ENCODE peak calls at places on chromosomes 1 and 21, in four cellular contexts. One of them, this sample, is unnamed.

GRCh38 chr1:113390871-113391642 is 742 bp downstream of the MAGI3 start:
- DNase-seq in AG04450: no peak
- DNase-seq in bronchial epithelial cell: no peak
- DNase-seq in dorsolateral prefrontal cortex: peak; percentile 47
- DNase-seq in this sample: no peak

GRCh38 chr1:222081859-222082258 is 340.0 kb upstream of the DUSP10 start:
- DNase-seq in AG04450: no peak
- DNase-seq in bronchial epithelial cell: peak; percentile 22
- DNase-seq in dorsolateral prefrontal cortex: no peak
- DNase-seq in this sample: no peak

GRCh38 chr1:17437260-17438175 is 2.0 kb downstream of the RCC2 start:
- DNase-seq in AG04450: no peak
- DNase-seq in bronchial epithelial cell: no peak
- DNase-seq in dorsolateral prefrontal cortex: peak; percentile 58
- DNase-seq in this sample: no peak

GRCh38 chr1:31991202-31991601 is 22.5 kb upstream of the KHDRBS1 start:
- DNase-seq in AG04450: no peak
- DNase-seq in bronchial epithelial cell: no peak
- DNase-seq in dorsolateral prefrontal cortex: no peak
- DNase-seq in this sample: no peak

GRCh38 chr1:224565186-224565585 is 50.9 kb upstream of the CNIH3 start:
- DNase-seq in AG04450: peak; percentile 24
- DNase-seq in bronchial epithelial cell: peak; percentile 97
- DNase-seq in dorsolateral prefrontal cortex: peak; percentile 45
- DNase-seq in this sample: peak; percentile 45

GRCh38 chr1:177849130-177849529 is 120.7 kb downstream of the SEC16B start:
- DNase-seq in AG04450: no peak
- DNase-seq in bronchial epithelial cell: peak; percentile 30
- DNase-seq in dorsolateral prefrontal cortex: no peak
- DNase-seq in this sample: no peak

GRCh38 chr1:172638885-172639831 is 19.7 kb upstream of the FASLG start:
- DNase-seq in AG04450: peak; percentile 80
- DNase-seq in bronchial epithelial cell: peak; percentile 99
- DNase-seq in dorsolateral prefrontal cortex: no peak
- DNase-seq in this sample: peak; percentile 94

GRCh38 chr21:17612023-17612564 is 607 bp downstream of the BTG3 start:
- DNase-seq in AG04450: no peak
- DNase-seq in bronchial epithelial cell: peak; percentile 59
- DNase-seq in dorsolateral prefrontal cortex: peak; percentile 48
- DNase-seq in this sample: no peak

GRCh38 chr1:174022080-174022975 is at the start of gene RC3H1:
- DNase-seq in AG04450: no peak
- DNase-seq in bronchial epithelial cell: peak; percentile 63
- DNase-seq in dorsolateral prefrontal cortex: peak; percentile 91
- DNase-seq in this sample: peak; percentile 26

GRCh38 chr1:204258213-204259115 is 44.7 kb upstream of the GOLT1A start:
- DNase-seq in AG04450: peak; percentile 20
- DNase-seq in bronchial epithelial cell: peak; percentile 48
- DNase-seq in dorsolateral prefrontal cortex: peak; percentile 84
- DNase-seq in this sample: peak; percentile 8

GRCh38 chr1:230109871-230110667 is 43.0 kb downstream of the GALNT2 start:
- DNase-seq in AG04450: no peak
- DNase-seq in bronchial epithelial cell: no peak
- DNase-seq in dorsolateral prefrontal cortex: no peak
- DNase-seq in this sample: no peak

GRCh38 chr1:234780531-234781162 is 170.7 kb upstream of the IRF2BP2 start:
- DNase-seq in AG04450: no peak
- DNase-seq in bronchial epithelial cell: no peak
- DNase-seq in dorsolateral prefrontal cortex: no peak
- DNase-seq in this sample: no peak

GRCh38 chr1:107782192-107782845 is 182.7 kb downstream of the VAV3 start:
- DNase-seq in AG04450: peak; percentile 18
- DNase-seq in bronchial epithelial cell: peak; percentile 48
- DNase-seq in dorsolateral prefrontal cortex: no peak
- DNase-seq in this sample: peak; percentile 51

GRCh38 chr1:66788231-66788939 is 12.7 kb downstream of the INSL5 start:
- DNase-seq in AG04450: no peak
- DNase-seq in bronchial epithelial cell: peak; percentile 88
- DNase-seq in dorsolateral prefrontal cortex: no peak
- DNase-seq in this sample: no peak

GRCh38 chr1:22641906-22642636 is 1.4 kb upstream of the C1QC start:
- DNase-seq in AG04450: no peak
- DNase-seq in bronchial epithelial cell: peak; percentile 18
- DNase-seq in dorsolateral prefrontal cortex: peak; percentile 87
- DNase-seq in this sample: peak; percentile 8

GRCh38 chr1:71561206-71561605 is 480.4 kb upstream of the ZRANB2 start:
- DNase-seq in AG04450: no peak
- DNase-seq in bronchial epithelial cell: no peak
- DNase-seq in dorsolateral prefrontal cortex: no peak
- DNase-seq in this sample: no peak

GRCh38 chr1:202286622-202287097 is 55.1 kb downstream of the UBE2T start:
- DNase-seq in AG04450: no peak
- DNase-seq in bronchial epithelial cell: no peak
- DNase-seq in dorsolateral prefrontal cortex: no peak
- DNase-seq in this sample: peak; percentile 68

GRCh38 chr1:157092831-157093230 is 6.8 kb downstream of the ETV3L start:
- DNase-seq in AG04450: no peak
- DNase-seq in bronchial epithelial cell: no peak
- DNase-seq in dorsolateral prefrontal cortex: peak; percentile 50
- DNase-seq in this sample: no peak

GRCh38 chr1:198157847-198158765 is 1.3 kb downstream of the NEK7 start:
- DNase-seq in AG04450: no peak
- DNase-seq in bronchial epithelial cell: peak; percentile 25
- DNase-seq in dorsolateral prefrontal cortex: no peak
- DNase-seq in this sample: no peak

GRCh38 chr1:212595229-212595628 is 13.3 kb upstream of the ATF3 start:
- DNase-seq in AG04450: no peak
- DNase-seq in bronchial epithelial cell: no peak
- DNase-seq in dorsolateral prefrontal cortex: no peak
- DNase-seq in this sample: no peak

GRCh38 chr1:171433451-171433850 is 51.9 kb upstream of the PRRC2C start:
- DNase-seq in AG04450: peak; percentile 7
- DNase-seq in bronchial epithelial cell: peak; percentile 87
- DNase-seq in dorsolateral prefrontal cortex: no peak
- DNase-seq in this sample: peak; percentile 64

GRCh38 chr1:119040489-119040888 is 52.3 kb upstream of the TBX15 start:
- DNase-seq in AG04450: no peak
- DNase-seq in bronchial epithelial cell: peak; percentile 68
- DNase-seq in dorsolateral prefrontal cortex: no peak
- DNase-seq in this sample: no peak

GRCh38 chr1:2018217-2019161 is 656 bp upstream of the GABRD start:
- DNase-seq in AG04450: no peak
- DNase-seq in bronchial epithelial cell: no peak
- DNase-seq in dorsolateral prefrontal cortex: no peak
- DNase-seq in this sample: no peak

GRCh38 chr21:34008618-34009017 is 64.8 kb upstream of the MRPS6 start:
- DNase-seq in AG04450: no peak
- DNase-seq in bronchial epithelial cell: no peak
- DNase-seq in dorsolateral prefrontal cortex: no peak
- DNase-seq in this sample: no peak

GRCh38 chr1:201885531-201886075 is 3.1 kb upstream of the SHISA4 start:
- DNase-seq in AG04450: no peak
- DNase-seq in bronchial epithelial cell: peak; percentile 71
- DNase-seq in dorsolateral prefrontal cortex: no peak
- DNase-seq in this sample: no peak

GRCh38 chr1:3541930-3542329 is 69.4 kb downstream of the MEGF6 start:
- DNase-seq in AG04450: no peak
- DNase-seq in bronchial epithelial cell: no peak
- DNase-seq in dorsolateral prefrontal cortex: no peak
- DNase-seq in this sample: no peak

GRCh38 chr1:181014431-181015257 is 8.0 kb downstream of the STX6 start:
- DNase-seq in AG04450: no peak
- DNase-seq in bronchial epithelial cell: no peak
- DNase-seq in dorsolateral prefrontal cortex: no peak
- DNase-seq in this sample: no peak
- H3K4me3 ChIP-seq in AG04450: no peak overlapping the region
- H3K4me3 ChIP-seq in bronchial epithelial cell: no peak overlapping the region
- H3K4me3 ChIP-seq in dorsolateral prefrontal cortex: no peak overlapping the region
- H3K4me3 ChIP-seq in this sample: no peak overlapping the region

DNA sequence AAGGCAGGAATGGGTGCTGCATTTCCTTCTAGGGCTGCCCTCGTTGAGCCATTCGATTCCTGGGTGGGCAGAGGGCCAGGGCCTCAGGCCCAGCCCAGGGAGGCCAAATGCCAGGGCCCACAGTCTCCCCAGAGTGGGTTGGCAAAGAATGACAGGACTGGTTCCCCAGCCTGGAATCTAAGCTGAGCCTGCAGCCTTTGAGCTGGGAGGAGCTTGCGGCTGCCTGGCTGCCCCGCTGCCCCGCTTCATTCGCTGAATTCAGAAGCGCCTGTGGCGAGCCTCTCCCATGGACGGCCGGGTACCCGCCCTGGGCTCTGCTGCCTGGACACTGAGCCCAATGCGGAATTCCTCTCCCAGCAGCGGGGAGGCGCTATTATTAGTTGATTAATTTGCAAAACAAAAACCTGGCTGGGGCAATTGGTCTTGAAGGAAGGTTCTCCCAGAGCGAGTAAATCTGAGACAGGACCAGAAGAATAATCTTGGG is 32.3 kb upstream of the TARDBP start:
- DNase-seq in AG04450: peak; percentile 32
- DNase-seq in bronchial epithelial cell: peak; percentile 57
- DNase-seq in dorsolateral prefrontal cortex: peak; percentile 85
- DNase-seq in this sample: peak; percentile 41
- TF ChIP-seq CTCF in AG04450: peak; percentile 53
- TF ChIP-seq CTCF in bronchial epithelial cell: peak; percentile 32
- TF ChIP-seq CTCF in dorsolateral prefrontal cortex: no peak
- TF ChIP-seq CTCF in this sample: peak; percentile 47

GRCh38 chr1:145690587-145691558 is 16.3 kb downstream of the PDZK1 start:
- DNase-seq in AG04450: peak; percentile 41
- DNase-seq in bronchial epithelial cell: peak; percentile 88
- DNase-seq in dorsolateral prefrontal cortex: no peak
- DNase-seq in this sample: peak; percentile 76
- H3K4me3 ChIP-seq in AG04450: no peak overlapping the region
- H3K4me3 ChIP-seq in bronchial epithelial cell: no peak overlapping the region
- H3K4me3 ChIP-seq in dorsolateral prefrontal cortex: no peak overlapping the region
- H3K4me3 ChIP-seq in this sample: no peak overlapping the region

DNA sequence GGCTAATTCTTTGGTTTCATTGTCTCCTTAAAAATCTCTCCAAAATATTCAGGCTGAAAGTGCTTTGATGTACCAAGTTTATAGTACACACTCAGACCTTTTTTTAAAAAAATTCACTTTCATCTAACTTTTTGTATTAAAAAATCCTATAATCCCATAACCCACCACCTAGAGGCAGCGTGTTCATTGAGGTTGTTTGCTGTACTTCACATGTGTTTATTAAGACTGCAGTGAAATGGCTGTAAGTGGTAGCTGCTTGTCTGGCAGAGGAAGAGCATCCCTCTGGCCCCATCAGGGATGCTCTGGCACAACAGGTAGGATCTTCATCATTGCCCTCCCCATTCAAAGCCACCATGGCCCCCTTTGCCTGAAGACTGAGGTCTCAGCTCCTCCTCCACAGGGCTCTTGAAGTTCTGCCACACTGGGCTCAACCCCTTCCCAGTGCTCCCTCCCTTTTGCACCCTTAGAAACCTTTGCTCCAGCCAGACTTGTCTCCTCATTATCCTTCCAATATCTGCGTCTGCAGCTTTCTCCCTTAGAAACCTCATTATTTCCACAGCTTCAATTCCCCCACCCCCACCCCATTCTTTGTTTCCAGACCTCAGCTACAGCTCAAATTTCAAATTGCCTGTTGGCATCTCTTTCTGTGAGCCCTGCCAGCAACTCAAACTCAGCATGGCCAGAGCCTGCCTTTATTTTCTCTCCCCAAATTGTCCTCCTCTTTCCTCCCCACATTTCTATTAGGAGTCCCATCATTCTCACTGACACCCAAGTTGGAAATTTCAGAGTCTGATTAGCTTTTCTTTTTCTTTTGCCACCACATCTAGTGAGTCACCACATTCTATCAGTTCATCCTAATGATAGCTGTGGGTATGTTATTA is 369.6 kb upstream of the USP24 start:
- DNase-seq in AG04450: no peak
- DNase-seq in bronchial epithelial cell: no peak
- DNase-seq in dorsolateral prefrontal cortex: no peak
- DNase-seq in this sample: peak; percentile 63
- TF ChIP-seq CTCF in AG04450: peak; percentile 25
- TF ChIP-seq CTCF in bronchial epithelial cell: no peak
- TF ChIP-seq CTCF in dorsolateral prefrontal cortex: no peak
- TF ChIP-seq CTCF in this sample: peak; percentile 26

DNA sequence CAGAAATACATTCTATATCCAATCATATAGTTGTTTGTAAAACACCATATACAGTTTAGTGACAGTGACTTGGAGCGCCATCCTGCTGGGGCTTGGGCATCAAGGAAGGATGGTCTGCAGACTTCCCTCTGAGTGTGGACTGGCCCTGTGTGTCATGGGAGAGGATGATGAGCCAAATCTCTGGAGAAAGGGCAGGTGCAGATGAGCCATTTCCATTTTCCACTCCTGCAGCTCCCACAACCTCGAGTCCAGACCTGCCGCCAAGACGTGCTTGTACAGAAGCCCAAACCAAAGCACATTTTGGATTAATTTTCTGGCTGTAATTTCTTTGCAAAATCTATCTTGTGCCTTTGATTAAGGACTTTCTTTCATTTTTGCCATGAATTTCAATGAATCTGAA is 48.3 kb upstream of the SLC22A15 start:
- DNase-seq in AG04450: no peak
- DNase-seq in bronchial epithelial cell: peak; percentile 55
- DNase-seq in dorsolateral prefrontal cortex: no peak
- DNase-seq in this sample: no peak
- H3K4me3 ChIP-seq in AG04450: no peak overlapping the region
- H3K4me3 ChIP-seq in bronchial epithelial cell: no peak overlapping the region
- H3K4me3 ChIP-seq in dorsolateral prefrontal cortex: no peak overlapping the region
- H3K4me3 ChIP-seq in this sample: no peak overlapping the region